ENCODE peak calls at places on chromosomes 3 and 15, in seven cellular contexts. J, B, R, U, L, Z and O are unnamed samples.

GRCh38 chr15:67240235-67241131 is 14.0 kb downstream of the AAGAB start:
- DNase-seq in L (peak), B (no peak), Z (peak), J (peak), R (peak), U (peak), O (peak)

GRCh38 chr3:14925729-14926591 is 21.4 kb upstream of the NR2C2 start:
- DNase-seq in L (peak), Z (peak), B (peak), J (peak), R (peak), U (peak), O (peak)

GRCh38 chr3:56754753-56755365 is 46.9 kb downstream of the ARHGEF3 start:
- DNase-seq in J (no peak), Z (no peak), U (no peak), L (peak), B (no peak), R (no peak), O (no peak)

GRCh38 chr3:129409541-129409940 is 18.9 kb downstream of the EFCAB12 start:
- DNase-seq in L (no peak), B (no peak), Z (no peak), J (no peak), R (no peak), U (peak), O (no peak)

GRCh38 chr15:63181658-63182057 is 7.7 kb upstream of the RAB8B start:
- DNase-seq in U (peak), J (no peak), B (no peak), Z (no peak), L (no peak), R (no peak), O (no peak)

GRCh38 chr3:28868897-28869296 is 412.0 kb upstream of the RBMS3 start:
- DNase-seq in L (no peak), U (no peak), Z (no peak), R (no peak), J (no peak), B (no peak), O (no peak)

GRCh38 chr15:52331490-52332240 is 36.1 kb upstream of the MYO5C start:
- DNase-seq in B (no peak), L (peak), R (peak), Z (peak), U (peak), J (peak), O (peak)

GRCh38 chr15:98900382-98900781 is 107.2 kb downstream of the PGPEP1L start:
- DNase-seq in Z (peak), J (no peak), R (no peak), U (no peak), B (peak), L (no peak), O (no peak)

GRCh38 chr15:90336705-90337141 is 15.4 kb upstream of the ZNF774 start:
- DNase-seq in Z (no peak), J (peak), B (no peak), R (no peak), L (peak), U (peak), O (no peak)

GRCh38 chr3:120162400-120162799 is 68.2 kb upstream of the GSK3B start:
- DNase-seq in Z (no peak), J (no peak), R (no peak), B (no peak), L (no peak), U (peak), O (no peak)

GRCh38 chr3:53836084-53836872 is 9.9 kb downstream of the CHDH start:
- DNase-seq in L (no peak), J (no peak), U (no peak), R (no peak), B (no peak), Z (no peak), O (no peak)

GRCh38 chr3:53834429-53835095 is 11.7 kb downstream of the CHDH start:
- DNase-seq in L (no peak), R (no peak), Z (no peak), U (no peak), B (no peak), J (no peak), O (no peak)

GRCh38 chr3:53833650-53834049 is 12.6 kb downstream of the CHDH start:
- DNase-seq in J (no peak), Z (no peak), B (no peak), U (no peak), L (no peak), R (no peak), O (no peak)

GRCh38 chr3:53837331-53837730 is 8.9 kb downstream of the CHDH start:
- DNase-seq in U (no peak), R (no peak), L (no peak), B (no peak), Z (no peak), J (no peak), O (no peak)

GRCh38 chr3:53835257-53835656 is 11.0 kb downstream of the CHDH start:
- DNase-seq in Z (no peak), B (no peak), U (no peak), J (no peak), R (no peak), L (no peak), O (no peak)
- H3K4me2 ChIP-seq in Z (no peak), B (no peak), U (no peak), J (no peak), R (no peak), L (no peak), O (no peak)

DNA sequence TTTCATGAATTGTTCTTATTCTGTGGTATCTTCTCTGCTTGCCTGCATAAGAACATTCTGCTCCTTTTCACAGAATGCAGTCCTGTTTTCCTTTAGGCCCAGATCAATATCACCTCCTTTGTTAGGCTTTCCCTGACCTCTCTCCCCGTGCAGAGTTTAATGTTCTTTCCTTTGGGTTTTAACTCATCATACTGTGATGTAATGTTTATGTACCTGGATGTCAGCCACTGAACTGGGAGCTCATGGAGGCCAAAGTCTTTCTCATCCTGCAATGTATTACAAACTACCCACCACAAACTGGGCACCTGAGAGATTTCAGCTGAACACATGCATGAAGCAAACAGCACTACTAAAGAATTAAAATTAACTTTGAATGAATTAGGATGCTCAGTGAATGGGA is 192.8 kb upstream of the RORA start:
- DNase-seq in U (no peak), R (peak), J (no peak), B (no peak), Z (no peak), L (no peak), O (no peak)
- TF ChIP-seq EZH2phosphoT487 in U (no peak), R (no peak), J (no peak), B (no peak), Z (no peak), L (no peak), O (no peak)

DNA sequence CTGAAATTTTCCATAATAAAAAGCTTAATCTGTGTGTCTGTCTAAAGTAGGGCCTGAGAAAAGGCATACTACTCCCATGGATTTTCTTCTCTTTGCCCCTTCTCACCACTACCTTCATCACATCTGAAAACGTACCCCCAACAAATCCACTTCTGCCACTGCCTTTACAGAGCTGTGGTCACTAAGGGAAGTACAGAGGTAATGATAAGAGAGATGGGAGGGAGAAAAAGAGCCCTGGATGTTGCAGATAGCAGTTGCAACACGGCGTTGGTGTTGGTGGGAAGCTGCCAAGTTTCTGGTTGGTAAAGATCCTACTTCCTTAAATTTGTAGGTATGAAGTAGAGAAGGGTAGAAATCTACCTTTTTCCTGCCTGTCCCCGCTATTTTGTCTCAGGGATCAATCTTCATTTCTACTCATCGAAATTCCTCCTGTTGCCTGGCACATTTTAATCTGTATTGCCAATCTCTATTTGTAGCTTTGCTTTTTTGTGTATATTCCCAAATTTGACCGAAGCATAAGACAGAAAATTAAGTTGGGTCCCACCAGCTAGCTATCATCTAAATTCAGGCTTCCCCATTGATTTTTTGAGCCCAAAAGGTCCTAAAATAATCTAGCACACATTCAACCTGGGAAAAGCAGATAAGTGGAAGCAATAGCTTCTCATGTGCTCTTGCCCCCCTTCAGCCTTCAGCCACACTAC is 102.9 kb downstream of the TFDP2 start:
- DNase-seq in B (no peak), J (no peak), L (no peak), Z (peak), R (no peak), U (no peak), O (no peak)
- H3K4me2 ChIP-seq in B (no peak), J (no peak), L (no peak), Z (no peak), R (no peak), U (no peak), O (no peak)

DNA sequence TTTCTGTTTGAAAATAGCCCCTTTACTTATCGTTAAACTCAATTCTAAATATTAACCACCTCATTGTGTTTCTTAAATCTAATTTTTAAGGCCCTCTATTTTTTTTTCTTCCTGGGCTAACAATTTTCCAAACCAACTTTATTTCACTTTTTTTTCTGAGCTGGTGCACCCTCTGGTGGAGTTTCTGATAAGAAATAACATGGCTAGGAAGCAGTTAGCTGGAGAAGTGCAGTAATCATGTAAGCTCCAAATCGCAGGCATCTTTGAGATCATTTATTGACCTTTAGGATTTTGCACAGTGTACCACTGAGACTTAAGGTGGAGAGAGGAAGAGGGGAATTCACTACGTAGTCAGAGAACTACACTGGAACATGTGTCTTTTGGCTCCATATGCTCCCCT is 6.4 kb downstream of the TMEM207 start:
- DNase-seq in R (no peak), Z (peak), U (peak), J (peak), B (peak), L (no peak), O (no peak)
- TF ChIP-seq EZH2phosphoT487 in R (no peak), Z (no peak), U (no peak), J (no peak), B (no peak), L (no peak), O (no peak)